ENCODE peak calls at places on chromosomes 11 and 22, in seven cellular contexts. D, J, X, S, Q, R and E are unnamed samples.

GRCh38 chr22:36362819-36363377 is 24.9 kb downstream of the MYH9 start:
- DNase-seq in J (no peak), Q (no peak), S (no peak), R (no peak), X (peak; percentile 43), D (no peak), E (no peak)

GRCh38 chr11:33560729-33561128 is 139.9 kb downstream of the C11orf91 start:
- DNase-seq in J (no peak), X (no peak), D (no peak), S (no peak), R (no peak), Q (no peak), E (no peak)

GRCh38 chr22:36336246-36337182 is 51.3 kb downstream of the MYH9 start:
- DNase-seq in S (peak; percentile 83), J (no peak), D (no peak), X (no peak), Q (peak; percentile 94), R (no peak), E (no peak)

GRCh38 chr11:108853864-108854263 is 189.0 kb downstream of the DDX10 start:
- DNase-seq in J (peak; percentile 13), X (no peak), Q (no peak), S (no peak), D (no peak), R (no peak), E (no peak)

GRCh38 chr11:42992594-42992993 is 319.2 kb upstream of the API5 start:
- DNase-seq in R (no peak), Q (no peak), X (no peak), S (no peak), D (no peak), J (no peak), E (no peak)

GRCh38 chr11:69155302-69156198 is at the start of gene SMIM38:
- DNase-seq in S (no peak), X (no peak), R (no peak), Q (peak; percentile 24), J (no peak), D (no peak), E (no peak)

GRCh38 chr22:46542011-46542985 is 4.9 kb upstream of the CELSR1 start:
- DNase-seq in Q (peak; percentile 81), S (peak; percentile 76), R (peak; percentile 84), J (peak; percentile 70), D (no peak), X (peak; percentile 70), E (peak; percentile 78)

GRCh38 chr11:132564120-132564519 is 968.2 kb downstream of the OPCML start:
- DNase-seq in X (no peak), S (no peak), Q (no peak), D (no peak), J (no peak), R (no peak), E (no peak)

GRCh38 chr11:68331338-68331947 is 19.1 kb downstream of the LRP5 start:
- DNase-seq in X (no peak), Q (no peak), D (no peak), J (no peak), R (no peak), S (no peak), E (peak; percentile 82)

GRCh38 chr22:21754523-21755128 is 19.0 kb upstream of the YPEL1 start:
- DNase-seq in R (no peak), X (no peak), S (no peak), D (no peak), J (peak; percentile 28), Q (peak; percentile 20), E (peak; percentile 40)

GRCh38 chr11:112012877-112013276 is 12.3 kb upstream of the DLAT start:
- DNase-seq in Q (no peak), R (no peak), X (peak; percentile 76), S (no peak), D (no peak), J (no peak), E (no peak)

GRCh38 chr11:65425971-65426838 is 3.6 kb downstream of the NEAT1 start:
- DNase-seq in J (no peak), R (no peak), Q (peak; percentile 60), D (peak; percentile 29), X (peak; percentile 89), S (no peak), E (no peak)

GRCh38 chr11:27227744-27228143 is 135.3 kb downstream of the CCDC34 start:
- DNase-seq in X (no peak), S (no peak), D (no peak), J (no peak), R (no peak), Q (no peak), E (no peak)

GRCh38 chr11:69073445-69073844 is 24.7 kb downstream of the TPCN2 start:
- DNase-seq in R (no peak), S (no peak), D (no peak), Q (peak; percentile 51), J (no peak), X (no peak), E (no peak)

GRCh38 chr11:70088735-70089250 is 10.7 kb downstream of the ANO1 start:
- DNase-seq in D (no peak), J (no peak), X (no peak), R (no peak), Q (no peak), S (no peak), E (no peak)

GRCh38 chr22:45585946-45586540 is 83.4 kb downstream of the FBLN1 start:
- DNase-seq in X (no peak), J (no peak), D (no peak), R (peak; percentile 27), S (no peak), Q (no peak), E (no peak)

GRCh38 chr11:96279421-96280290 is 63.3 kb downstream of the MAML2 start:
- DNase-seq in R (no peak), Q (no peak), D (no peak), X (peak; percentile 84), S (no peak), J (no peak), E (peak; percentile 46)

GRCh38 chr11:107438148-107438547 is 19.5 kb downstream of the CWF19L2 start:
- DNase-seq in J (no peak), X (no peak), R (no peak), S (no peak), Q (no peak), D (no peak), E (no peak)

GRCh38 chr22:25172153-25172552 is 27.5 kb upstream of the CRYBB3 start:
- DNase-seq in Q (peak; percentile 28), S (no peak), J (no peak), R (no peak), X (peak; percentile 34), D (no peak), E (peak; percentile 40)

DNA sequence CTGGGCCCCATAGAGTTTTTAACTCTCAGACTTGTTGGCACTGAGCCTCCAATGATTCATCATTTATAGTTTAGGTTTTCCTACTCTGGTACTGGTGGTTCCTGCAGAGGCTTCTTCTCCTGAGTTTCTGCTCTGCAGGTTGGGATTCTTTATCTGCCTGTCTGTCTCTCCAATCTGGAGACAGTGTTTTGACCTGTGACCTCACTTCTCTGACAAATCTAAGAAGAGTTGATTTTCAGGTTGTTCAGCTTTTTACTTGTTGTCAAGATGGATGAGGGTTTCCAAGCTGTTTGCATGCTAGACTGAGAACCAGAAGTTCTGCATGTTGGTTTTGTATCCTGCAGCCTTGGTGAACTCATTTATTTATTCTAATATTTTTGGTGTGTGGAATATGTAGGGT is 63.9 kb downstream of the JAM3 start:
- DNase-seq in R (no peak), Q (no peak), S (no peak), J (no peak), D (no peak), X (peak; percentile 25), E (no peak)
- H3K27ac ChIP-seq in R (no peak overlapping the region), Q (no peak overlapping the region), S (no peak overlapping the region), J (no peak overlapping the region), D (peak overlapping the region; percentile 48), X (no peak overlapping the region), E (no peak overlapping the region)

GRCh38 chr22:42958937-42959336 is 56.0 kb downstream of the PACSIN2 start:
- DNase-seq in J (no peak), Q (no peak), R (no peak), X (no peak), S (no peak), D (peak; percentile 49), E (no peak)

GRCh38 chr22:42961815-42962214 is 53.1 kb downstream of the PACSIN2 start:
- DNase-seq in S (no peak), D (no peak), X (no peak), Q (no peak), J (no peak), R (no peak), E (no peak)

GRCh38 chr22:42959472-42960145 is 55.3 kb downstream of the PACSIN2 start:
- DNase-seq in S (peak; percentile 85), D (no peak), R (no peak), Q (peak; percentile 87), J (peak; percentile 55), X (no peak), E (peak; percentile 76)

GRCh38 chr22:42957958-42958357 is 57.0 kb downstream of the PACSIN2 start:
- DNase-seq in J (no peak), S (no peak), R (no peak), X (no peak), D (no peak), Q (peak; percentile 45), E (no peak)

GRCh38 chr22:42960146-42960509 is 54.8 kb downstream of the PACSIN2 start:
- DNase-seq in S (no peak), J (no peak), Q (no peak), X (no peak), D (no peak), R (no peak), E (no peak)
- H3K4me3 ChIP-seq in S (no peak overlapping the region), J (peak overlapping the region; percentile 63), Q (no peak overlapping the region), X (no peak overlapping the region), D (peak overlapping the region; percentile 63), R (peak overlapping the region; percentile 32), E (no peak overlapping the region)

DNA sequence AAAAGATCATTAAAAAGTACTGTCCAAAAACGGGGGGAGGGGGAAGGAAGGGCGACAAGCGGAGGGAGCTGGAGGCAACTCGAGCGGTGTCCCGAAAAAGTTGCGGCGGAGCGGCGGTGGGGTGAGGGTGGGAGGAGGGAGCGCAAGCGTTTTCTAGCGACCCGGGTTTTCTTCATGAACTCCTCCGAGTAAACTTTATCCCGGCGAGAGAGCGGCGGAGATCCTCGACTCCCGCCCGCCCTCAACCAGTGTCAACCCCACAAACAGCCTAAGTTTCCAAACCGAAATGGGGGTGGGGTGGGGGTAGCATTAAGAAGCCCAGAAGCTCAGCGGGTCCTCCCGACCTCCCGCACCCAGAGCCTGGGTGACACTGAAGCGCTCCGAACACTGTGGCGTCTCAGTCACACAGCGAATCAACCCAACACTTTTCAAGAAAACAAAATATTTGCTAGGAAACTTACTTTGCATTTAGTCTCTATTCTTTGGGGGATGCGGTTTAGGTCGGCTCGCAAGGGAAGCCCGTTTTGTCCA is 132.9 kb upstream of the C11orf58 start:
- DNase-seq in R (no peak), D (no peak), Q (peak; percentile 43), S (no peak), J (no peak), X (no peak), E (peak; percentile 38)
- H3K27ac ChIP-seq in R (peak overlapping the region; percentile 80), D (peak overlapping the region; percentile 91), Q (peak overlapping the region; percentile 91), S (peak overlapping the region; percentile 90), J (peak overlapping the region; percentile 97), X (no peak overlapping the region), E (peak overlapping the region; percentile 14)

DNA sequence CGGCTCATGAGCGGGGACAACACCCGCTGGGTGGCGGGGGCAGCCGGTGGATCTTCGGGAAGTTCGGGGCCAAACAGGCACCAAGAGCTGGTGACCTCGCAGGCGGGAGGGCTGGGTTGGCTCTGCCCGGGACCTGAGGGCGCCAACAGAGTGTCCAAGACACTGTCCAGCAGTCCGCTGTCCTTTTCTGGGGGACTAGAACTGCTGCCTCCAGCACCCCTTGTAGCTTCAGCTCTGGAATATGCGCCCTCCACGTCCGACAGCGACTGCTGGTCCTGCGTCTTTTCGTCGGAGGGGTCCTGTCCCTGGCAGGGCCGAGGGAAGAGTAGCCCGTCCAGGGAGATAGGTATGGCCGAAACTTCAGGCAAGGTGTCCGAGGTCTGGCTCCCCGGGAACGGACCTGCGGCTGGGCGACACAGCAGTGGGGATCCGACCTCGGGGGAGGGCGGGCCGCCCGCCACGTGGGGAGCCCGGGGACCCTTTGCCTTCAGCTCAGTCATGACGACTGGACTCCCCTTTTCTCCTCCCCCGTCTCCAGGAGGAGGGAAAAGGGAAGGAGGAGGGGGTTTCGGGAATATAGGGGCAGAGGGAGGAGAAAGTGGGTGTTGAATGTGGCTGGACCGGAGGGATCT is 926 bp downstream of the PGR start:
- DNase-seq in R (peak; percentile 44), Q (peak; percentile 7), J (no peak), S (peak; percentile 7), D (peak; percentile 73), X (no peak), E (no peak)
- H3K4me3 ChIP-seq in R (peak overlapping the region; percentile 58), Q (no peak overlapping the region), J (peak overlapping the region; percentile 79), S (peak overlapping the region; percentile 5), D (peak overlapping the region; percentile 78), X (no peak overlapping the region), E (peak overlapping the region; percentile 43)